ENCODE peak calls at places on chromosomes 2 and 18, in seven cellular contexts. G, Y, K, P, R, W and M are unnamed samples.
A peak's percentile ranks its signal among the peaks of the same experiment; 100 is the strongest.

GRCh38 chr18:26367425-26367824 is 141.2 kb downstream of the TAF4B start:
- DNase-seq in G (no peak), Y (no peak), K (no peak), P (no peak), R (no peak), W (no peak), M (no peak)

GRCh38 chr2:45024600-45025291 is 15.5 kb upstream of the SIX2 start:
- DNase-seq in G (peak; percentile 89), Y (no peak), K (no peak), P (no peak), R (no peak), W (no peak), M (no peak)

GRCh38 chr2:130796280-130796679 is 40.4 kb upstream of the ARHGEF4 start:
- DNase-seq in G (no peak), Y (no peak), K (no peak), P (no peak), R (no peak), W (no peak), M (no peak)

GRCh38 chr2:240424341-240425235 is 10.9 kb upstream of the GPC1 start:
- DNase-seq in G (no peak), Y (no peak), K (peak; percentile 63), P (peak; percentile 18), R (no peak), W (no peak), M (no peak)

GRCh38 chr2:119426396-119426675 is 5.3 kb upstream of the TMEM37 start:
- DNase-seq in G (no peak), Y (no peak), K (no peak), P (no peak), R (no peak), W (no peak), M (no peak)

GRCh38 chr18:28123401-28124030 is 53.4 kb downstream of the CDH2 start:
- DNase-seq in G (no peak), Y (no peak), K (no peak), P (no peak), R (no peak), W (no peak), M (no peak)

GRCh38 chr2:66366619-66367018 is 68.3 kb upstream of the MEIS1 start:
- DNase-seq in G (no peak), Y (no peak), K (no peak), P (no peak), R (no peak), W (no peak), M (no peak)

GRCh38 chr2:240618776-240619175 is 6.5 kb upstream of the GPR35 start:
- DNase-seq in G (no peak), Y (no peak), K (no peak), P (no peak), R (no peak), W (no peak), M (no peak)

GRCh38 chr2:120703330-120703994 is 32.2 kb upstream of the GLI2 start:
- DNase-seq in G (peak; percentile 45), Y (no peak), K (no peak), P (no peak), R (no peak), W (no peak), M (no peak)

GRCh38 chr2:52311862-52312261 is 1279.9 kb upstream of the NRXN1 start:
- DNase-seq in G (no peak), Y (no peak), K (no peak), P (no peak), R (no peak), W (no peak), M (no peak)

GRCh38 chr2:16254356-16254965 is 314.1 kb downstream of the MYCN start:
- DNase-seq in G (no peak), Y (no peak), K (no peak), P (no peak), R (no peak), W (no peak), M (no peak)

GRCh38 chr2:191382801-191383200 is 137.6 kb downstream of the MYO1B start:
- DNase-seq in G (peak; percentile 84), Y (peak; percentile 81), K (no peak), P (peak; percentile 79), R (no peak), W (peak; percentile 87), M (no peak)

GRCh38 chr2:213101686-213102460 is 49.5 kb downstream of the IKZF2 start:
- DNase-seq in G (no peak), Y (no peak), K (no peak), P (no peak), R (no peak), W (no peak), M (no peak)

GRCh38 chr2:171390941-171391516 is 42.8 kb downstream of the METTL8 start:
- DNase-seq in G (peak; percentile 31), Y (no peak), K (no peak), P (no peak), R (no peak), W (no peak), M (no peak)

GRCh38 chr18:7668392-7668791 is 101.3 kb downstream of the PTPRM start:
- DNase-seq in G (no peak), Y (no peak), K (no peak), P (no peak), R (no peak), W (no peak), M (no peak)

GRCh38 chr18:31325051-31325450 is 7.1 kb downstream of the DSG1 start:
- DNase-seq in G (peak; percentile 30), Y (no peak), K (no peak), P (no peak), R (no peak), W (no peak), M (no peak)

GRCh38 chr18:22680968-22681367 is 252.2 kb upstream of the RBBP8 start:
- DNase-seq in G (no peak), Y (no peak), K (no peak), P (no peak), R (no peak), W (no peak), M (no peak)

GRCh38 chr2:38925982-38926381 is 36.3 kb downstream of the ARHGEF33 start:
- DNase-seq in G (no peak), Y (no peak), K (no peak), P (no peak), R (peak; percentile 20), W (peak; percentile 62), M (no peak)
- TF ChIP-seq EP300 in G (no peak), Y (no peak), K (no peak), P (no peak), R (no peak), W (no peak), M (no peak)

GRCh38 chr18:63511285-63511684 is 30.9 kb upstream of the SERPINB12 start:
- DNase-seq in G (peak; percentile 68), Y (no peak), K (no peak), P (no peak), R (no peak), W (peak; percentile 37), M (no peak)

GRCh38 chr18:63506336-63506646 is 29.5 kb downstream of the SERPINB5 start:
- DNase-seq in G (no peak), Y (no peak), K (no peak), P (no peak), R (no peak), W (no peak), M (no peak)

GRCh38 chr18:63508634-63509033 is 31.9 kb downstream of the SERPINB5 start:
- DNase-seq in G (no peak), Y (no peak), K (no peak), P (no peak), R (no peak), W (no peak), M (no peak)

GRCh38 chr18:63505566-63506335 is 29.0 kb downstream of the SERPINB5 start:
- DNase-seq in G (peak; percentile 15), Y (peak; percentile 28), K (no peak), P (no peak), R (peak; percentile 43), W (peak; percentile 13), M (no peak)
- TF ChIP-seq CTCF in G (peak; percentile 47), Y (peak; percentile 64), K (no peak), P (no peak), R (peak; percentile 78), W (peak; percentile 33), M (no peak)

GRCh38 chr2:215029936-215030335 is 108.5 kb downstream of the ABCA12 start:
- DNase-seq in G (no peak), Y (no peak), K (no peak), P (no peak), R (no peak), W (no peak), M (no peak)
- TF ChIP-seq EP300 in G (no peak), Y (no peak), K (no peak), P (no peak), R (no peak), W (no peak), M (no peak)

GRCh38 chr18:12747530-12748315 is 44.9 kb downstream of the PSMG2 start:
- DNase-seq in G (no peak), Y (no peak), K (no peak), P (no peak), R (peak; percentile 1), W (no peak), M (no peak)

GRCh38 chr18:12745095-12745820 is 42.4 kb downstream of the PSMG2 start:
- DNase-seq in G (no peak), Y (no peak), K (no peak), P (no peak), R (no peak), W (no peak), M (no peak)

GRCh38 chr18:12742453-12742852 is 39.6 kb downstream of the PSMG2 start:
- DNase-seq in G (peak; percentile 32), Y (no peak), K (no peak), P (no peak), R (no peak), W (no peak), M (no peak)

GRCh38 chr18:12741351-12741750 is 38.5 kb downstream of the PSMG2 start:
- DNase-seq in G (peak; percentile 80), Y (no peak), K (no peak), P (no peak), R (no peak), W (peak; percentile 94), M (no peak)

GRCh38 chr18:12744103-12744502 is 41.3 kb downstream of the PSMG2 start:
- DNase-seq in G (peak; percentile 69), Y (no peak), K (no peak), P (no peak), R (peak; percentile 26), W (peak; percentile 64), M (no peak)
- TF ChIP-seq CTCF in G (peak; percentile 62), Y (peak; percentile 48), K (no peak), P (peak; percentile 13), R (peak; percentile 44), W (peak; percentile 62), M (peak; percentile 42)

DNA sequence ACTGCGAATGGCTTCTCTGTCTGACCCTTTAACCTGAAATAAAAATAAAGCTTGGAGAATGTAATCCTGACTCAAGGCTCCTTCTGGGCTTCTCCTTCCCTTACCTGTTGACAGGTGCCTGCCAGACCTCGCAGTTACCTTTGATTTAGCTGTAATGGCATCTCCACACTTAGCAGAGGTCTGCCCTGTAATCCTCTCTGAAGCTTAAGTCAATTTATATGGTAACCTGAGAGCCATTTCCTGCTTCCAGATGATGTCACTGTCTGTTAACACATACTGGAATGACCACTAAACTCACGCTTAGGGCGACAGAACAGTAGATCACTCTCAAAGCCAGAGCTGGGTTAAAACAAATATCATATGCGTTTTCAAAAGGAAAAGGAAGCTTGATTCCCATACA is 29.4 kb upstream of the FOXI3 start:
- DNase-seq in G (peak; percentile 51), Y (no peak), K (no peak), P (no peak), R (no peak), W (no peak), M (no peak)
- TF ChIP-seq EP300 in G (no peak), Y (no peak), K (no peak), P (no peak), R (no peak), W (no peak), M (no peak)